ENCODE peak calls at places on chromosome 9, in nine cellular contexts. K is upper lobe of right lung, Y is BJ, X is NCI-H2029 treated with DMSO at 0.1 percent for 48 hours, R is stomach, C is activated gamma-delta T cell treated with Interleukin-2 at 50 U/mL for 16 hours, H is neural crest cell, O is NCI-H2081, D is GM04503. Q is an unnamed sample.

GRCh38 chr9:133635098-133635497 is 1.1 kb upstream of the DBH start:
- DNase-seq in Y (no peak), D (no peak), O (no peak), X (no peak), R (no peak), K (no peak), C (no peak), H (no peak), Q (no peak)

GRCh38 chr9:123645762-123646161 is 284.2 kb downstream of the DENND1A start:
- DNase-seq in X (no peak), D (no peak), R (no peak), K (no peak), H (no peak), C (no peak), Y (no peak), O (no peak), Q (no peak)

GRCh38 chr9:128175102-128175563 is 15.1 kb downstream of the BBLN start:
- DNase-seq in Y (no peak), C (no peak), D (no peak), R (no peak), H (no peak), O (no peak), X (no peak), K (no peak), Q (no peak)

GRCh38 chr9:133702798-133703570 is 35.2 kb downstream of the SARDH start:
- DNase-seq in R (no peak), X (no peak), D (no peak), C (no peak), H (no peak), O (no peak), Y (no peak), K (peak), Q (no peak)

GRCh38 chr9:18353473-18353872 is 120.5 kb upstream of the ADAMTSL1 start:
- DNase-seq in K (no peak), R (no peak), H (no peak), X (no peak), D (no peak), O (no peak), C (no peak), Y (no peak), Q (no peak)

GRCh38 chr9:83011611-83012010 is 51.3 kb downstream of the RASEF start:
- DNase-seq in X (no peak), K (no peak), R (no peak), Y (peak), O (no peak), C (no peak), H (no peak), D (peak), Q (no peak)

GRCh38 chr9:108074900-108075299 is 585.3 kb upstream of the KLF4 start:
- DNase-seq in H (no peak), Y (no peak), C (no peak), O (no peak), D (no peak), K (no peak), R (no peak), X (no peak), Q (no peak)

GRCh38 chr9:73684601-73685000 is 532.9 kb downstream of the ANXA1 start:
- DNase-seq in R (no peak), C (no peak), D (no peak), K (no peak), X (no peak), Y (no peak), H (no peak), O (no peak), Q (no peak)

GRCh38 chr9:98665511-98665910 is 43.2 kb downstream of the GABBR2 start:
- DNase-seq in R (no peak), K (no peak), X (no peak), D (no peak), C (no peak), O (no peak), H (no peak), Y (no peak), Q (no peak)

GRCh38 chr9:80285325-80285724 is 713.6 kb downstream of the TLE4 start:
- DNase-seq in C (no peak), Y (no peak), D (no peak), H (no peak), O (no peak), X (no peak), K (no peak), R (no peak), Q (no peak)

GRCh38 chr9:38026021-38026809 is 42.8 kb downstream of the SHB start:
- DNase-seq in H (no peak), D (peak), C (no peak), Y (peak), K (no peak), O (peak), R (no peak), X (no peak), Q (no peak)